ENCODE peak calls at places on chromosomes 11 and 22, in ten cellular contexts. One of them, this sample, is unnamed.

GRCh38 chr11:120482149-120482548 is 29.4 kb upstream of the GRIK4 start:
- DNase-seq in DND-41: no peak
- DNase-seq in heart left ventricle: no peak
- DNase-seq in astrocyte of the spinal cord: no peak
- DNase-seq in cardiac muscle cell: no peak
- DNase-seq in pancreas: no peak
- DNase-seq in foreskin fibroblast: peak
- DNase-seq in astrocyte of the cerebellum: no peak
- DNase-seq in astrocyte: no peak
- DNase-seq in dorsolateral prefrontal cortex: no peak
- DNase-seq in this sample: no peak

GRCh38 chr11:34599406-34599901 is 21.4 kb upstream of the EHF start:
- DNase-seq in DND-41: no peak
- DNase-seq in heart left ventricle: no peak
- DNase-seq in astrocyte of the spinal cord: peak
- DNase-seq in cardiac muscle cell: no peak
- DNase-seq in pancreas: no peak
- DNase-seq in foreskin fibroblast: peak
- DNase-seq in astrocyte of the cerebellum: no peak
- DNase-seq in astrocyte: peak
- DNase-seq in dorsolateral prefrontal cortex: no peak
- DNase-seq in this sample: peak

GRCh38 chr22:43181321-43182076 is 5.4 kb downstream of the TTLL12 start:
- DNase-seq in DND-41: no peak
- DNase-seq in heart left ventricle: no peak
- DNase-seq in astrocyte of the spinal cord: no peak
- DNase-seq in cardiac muscle cell: no peak
- DNase-seq in pancreas: no peak
- DNase-seq in foreskin fibroblast: no peak
- DNase-seq in astrocyte of the cerebellum: no peak
- DNase-seq in astrocyte: no peak
- DNase-seq in dorsolateral prefrontal cortex: no peak
- DNase-seq in this sample: no peak

GRCh38 chr11:105298174-105298573 is 158.6 kb upstream of the CARD18 start:
- DNase-seq in DND-41: no peak
- DNase-seq in heart left ventricle: no peak
- DNase-seq in astrocyte of the spinal cord: no peak
- DNase-seq in cardiac muscle cell: no peak
- DNase-seq in pancreas: no peak
- DNase-seq in foreskin fibroblast: no peak
- DNase-seq in astrocyte of the cerebellum: no peak
- DNase-seq in astrocyte: no peak
- DNase-seq in dorsolateral prefrontal cortex: no peak
- DNase-seq in this sample: no peak

GRCh38 chr22:19723990-19724827 is 870 bp downstream of the GP1BB start:
- DNase-seq in DND-41: no peak
- DNase-seq in heart left ventricle: no peak
- DNase-seq in astrocyte of the spinal cord: no peak
- DNase-seq in cardiac muscle cell: peak
- DNase-seq in pancreas: no peak
- DNase-seq in foreskin fibroblast: no peak
- DNase-seq in astrocyte of the cerebellum: no peak
- DNase-seq in astrocyte: peak
- DNase-seq in dorsolateral prefrontal cortex: no peak
- DNase-seq in this sample: peak

GRCh38 chr22:24066872-24067271 is 55.8 kb downstream of the CABIN1 start:
- DNase-seq in DND-41: no peak
- DNase-seq in heart left ventricle: no peak
- DNase-seq in astrocyte of the spinal cord: no peak
- DNase-seq in cardiac muscle cell: no peak
- DNase-seq in pancreas: no peak
- DNase-seq in foreskin fibroblast: no peak
- DNase-seq in astrocyte of the cerebellum: no peak
- DNase-seq in astrocyte: no peak
- DNase-seq in dorsolateral prefrontal cortex: no peak
- DNase-seq in this sample: no peak

GRCh38 chr11:36010010-36010740 is 66.3 kb downstream of the LDLRAD3 start:
- DNase-seq in DND-41: no peak
- DNase-seq in heart left ventricle: no peak
- DNase-seq in astrocyte of the spinal cord: peak
- DNase-seq in cardiac muscle cell: no peak
- DNase-seq in pancreas: no peak
- DNase-seq in foreskin fibroblast: peak
- DNase-seq in astrocyte of the cerebellum: no peak
- DNase-seq in astrocyte: no peak
- DNase-seq in dorsolateral prefrontal cortex: no peak
- DNase-seq in this sample: no peak

GRCh38 chr22:47151490-47151889 is 389.0 kb downstream of the TBC1D22A start:
- DNase-seq in DND-41: no peak
- DNase-seq in heart left ventricle: no peak
- DNase-seq in astrocyte of the spinal cord: peak
- DNase-seq in cardiac muscle cell: no peak
- DNase-seq in pancreas: no peak
- DNase-seq in foreskin fibroblast: no peak
- DNase-seq in astrocyte of the cerebellum: no peak
- DNase-seq in astrocyte: peak
- DNase-seq in dorsolateral prefrontal cortex: no peak
- DNase-seq in this sample: no peak

GRCh38 chr22:41966607-41967240 is 2.5 kb upstream of the SEPTIN3 start:
- DNase-seq in DND-41: peak
- DNase-seq in heart left ventricle: no peak
- DNase-seq in astrocyte of the spinal cord: peak
- DNase-seq in cardiac muscle cell: peak
- DNase-seq in pancreas: no peak
- DNase-seq in foreskin fibroblast: peak
- DNase-seq in astrocyte of the cerebellum: peak
- DNase-seq in astrocyte: peak
- DNase-seq in dorsolateral prefrontal cortex: peak
- DNase-seq in this sample: peak

GRCh38 chr11:20048246-20048645 is 112.0 kb downstream of the DBX1 start:
- DNase-seq in DND-41: no peak
- DNase-seq in heart left ventricle: no peak
- DNase-seq in astrocyte of the spinal cord: no peak
- DNase-seq in cardiac muscle cell: no peak
- DNase-seq in pancreas: no peak
- DNase-seq in foreskin fibroblast: no peak
- DNase-seq in astrocyte of the cerebellum: no peak
- DNase-seq in astrocyte: peak
- DNase-seq in dorsolateral prefrontal cortex: no peak
- DNase-seq in this sample: no peak

DNA sequence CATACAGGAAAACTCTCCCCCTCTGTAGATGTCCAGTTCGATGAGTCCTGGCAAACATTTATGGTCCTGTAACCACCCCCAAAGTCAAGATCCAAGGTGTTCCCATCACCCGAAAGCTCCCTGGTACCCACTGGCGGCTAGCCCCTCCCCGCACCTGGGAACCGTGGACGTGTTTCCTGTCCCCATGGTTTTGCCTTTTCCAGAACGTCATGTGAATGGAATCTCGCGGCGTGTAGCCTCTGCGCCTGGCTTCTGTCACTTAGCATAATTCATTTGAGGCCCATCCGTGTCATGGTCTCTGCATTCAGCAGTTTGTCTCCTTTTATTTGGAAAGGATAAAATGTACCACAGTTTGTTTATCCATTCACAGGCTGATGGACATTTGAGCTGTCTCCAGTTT is 106.3 kb downstream of the KCNQ1 start:
- DNase-seq in DND-41: no peak
- DNase-seq in heart left ventricle: no peak
- DNase-seq in astrocyte of the spinal cord: no peak
- DNase-seq in cardiac muscle cell: no peak
- DNase-seq in pancreas: peak
- DNase-seq in foreskin fibroblast: no peak
- DNase-seq in astrocyte of the cerebellum: no peak
- DNase-seq in astrocyte: no peak
- DNase-seq in dorsolateral prefrontal cortex: no peak
- DNase-seq in this sample: no peak
- TF ChIP-seq CTCF in DND-41: no peak
- TF ChIP-seq CTCF in heart left ventricle: no peak
- TF ChIP-seq CTCF in astrocyte of the spinal cord: no peak
- TF ChIP-seq CTCF in cardiac muscle cell: no peak
- TF ChIP-seq CTCF in pancreas: no peak
- TF ChIP-seq CTCF in foreskin fibroblast: no peak
- TF ChIP-seq CTCF in astrocyte of the cerebellum: no peak
- TF ChIP-seq CTCF in astrocyte: no peak
- TF ChIP-seq CTCF in dorsolateral prefrontal cortex: no peak
- TF ChIP-seq CTCF in this sample: no peak

GRCh38 chr11:6099577-6099976 is 7.9 kb upstream of the OR56B4 start:
- DNase-seq in DND-41: no peak
- DNase-seq in heart left ventricle: no peak
- DNase-seq in astrocyte of the spinal cord: no peak
- DNase-seq in cardiac muscle cell: no peak
- DNase-seq in pancreas: no peak
- DNase-seq in foreskin fibroblast: no peak
- DNase-seq in astrocyte of the cerebellum: no peak
- DNase-seq in astrocyte: no peak
- DNase-seq in dorsolateral prefrontal cortex: no peak
- DNase-seq in this sample: no peak
- H3K4me3 ChIP-seq in DND-41: no peak
- H3K4me3 ChIP-seq in heart left ventricle: no peak
- H3K4me3 ChIP-seq in astrocyte of the spinal cord: no peak
- H3K4me3 ChIP-seq in cardiac muscle cell: no peak
- H3K4me3 ChIP-seq in pancreas: no peak
- H3K4me3 ChIP-seq in foreskin fibroblast: no peak
- H3K4me3 ChIP-seq in astrocyte of the cerebellum: no peak
- H3K4me3 ChIP-seq in astrocyte: no peak
- H3K4me3 ChIP-seq in dorsolateral prefrontal cortex: no peak
- H3K4me3 ChIP-seq in this sample: no peak

GRCh38 chr22:27692243-27692642 is 109.3 kb downstream of the MN1 start:
- DNase-seq in DND-41: no peak
- DNase-seq in heart left ventricle: no peak
- DNase-seq in astrocyte of the spinal cord: no peak
- DNase-seq in cardiac muscle cell: no peak
- DNase-seq in pancreas: no peak
- DNase-seq in foreskin fibroblast: no peak
- DNase-seq in astrocyte of the cerebellum: no peak
- DNase-seq in astrocyte: no peak
- DNase-seq in dorsolateral prefrontal cortex: no peak
- DNase-seq in this sample: no peak
- TF ChIP-seq CTCF in DND-41: no peak
- TF ChIP-seq CTCF in heart left ventricle: no peak
- TF ChIP-seq CTCF in astrocyte of the spinal cord: no peak
- TF ChIP-seq CTCF in cardiac muscle cell: no peak
- TF ChIP-seq CTCF in pancreas: no peak
- TF ChIP-seq CTCF in foreskin fibroblast: no peak
- TF ChIP-seq CTCF in astrocyte of the cerebellum: peak
- TF ChIP-seq CTCF in astrocyte: no peak
- TF ChIP-seq CTCF in dorsolateral prefrontal cortex: no peak
- TF ChIP-seq CTCF in this sample: no peak

DNA sequence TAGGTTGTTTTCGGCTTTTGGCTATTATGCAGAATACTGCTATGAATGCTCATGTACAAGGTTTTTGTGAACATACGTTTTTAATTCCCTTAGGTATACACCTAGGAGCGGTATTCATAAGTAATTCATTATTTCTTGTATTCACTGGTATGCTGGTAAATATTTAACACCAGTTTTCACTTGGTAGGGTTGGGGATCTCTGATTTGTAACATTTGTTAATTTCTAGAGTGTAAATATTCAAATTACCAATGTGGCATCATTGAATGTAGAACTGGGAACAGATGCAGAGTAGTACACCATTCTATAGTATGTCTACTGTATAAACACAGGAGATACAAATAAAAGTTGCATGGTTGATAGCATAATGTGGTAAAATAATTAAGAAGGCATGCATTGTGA is 16.3 kb downstream of the GVQW3 start:
- DNase-seq in DND-41: no peak
- DNase-seq in heart left ventricle: no peak
- DNase-seq in astrocyte of the spinal cord: no peak
- DNase-seq in cardiac muscle cell: no peak
- DNase-seq in pancreas: no peak
- DNase-seq in foreskin fibroblast: no peak
- DNase-seq in astrocyte of the cerebellum: no peak
- DNase-seq in astrocyte: no peak
- DNase-seq in dorsolateral prefrontal cortex: no peak
- DNase-seq in this sample: no peak
- H3K4me3 ChIP-seq in DND-41: no peak
- H3K4me3 ChIP-seq in heart left ventricle: no peak
- H3K4me3 ChIP-seq in astrocyte of the spinal cord: no peak
- H3K4me3 ChIP-seq in cardiac muscle cell: no peak
- H3K4me3 ChIP-seq in pancreas: no peak
- H3K4me3 ChIP-seq in foreskin fibroblast: no peak
- H3K4me3 ChIP-seq in astrocyte of the cerebellum: no peak
- H3K4me3 ChIP-seq in astrocyte: no peak
- H3K4me3 ChIP-seq in dorsolateral prefrontal cortex: no peak
- H3K4me3 ChIP-seq in this sample: no peak

DNA sequence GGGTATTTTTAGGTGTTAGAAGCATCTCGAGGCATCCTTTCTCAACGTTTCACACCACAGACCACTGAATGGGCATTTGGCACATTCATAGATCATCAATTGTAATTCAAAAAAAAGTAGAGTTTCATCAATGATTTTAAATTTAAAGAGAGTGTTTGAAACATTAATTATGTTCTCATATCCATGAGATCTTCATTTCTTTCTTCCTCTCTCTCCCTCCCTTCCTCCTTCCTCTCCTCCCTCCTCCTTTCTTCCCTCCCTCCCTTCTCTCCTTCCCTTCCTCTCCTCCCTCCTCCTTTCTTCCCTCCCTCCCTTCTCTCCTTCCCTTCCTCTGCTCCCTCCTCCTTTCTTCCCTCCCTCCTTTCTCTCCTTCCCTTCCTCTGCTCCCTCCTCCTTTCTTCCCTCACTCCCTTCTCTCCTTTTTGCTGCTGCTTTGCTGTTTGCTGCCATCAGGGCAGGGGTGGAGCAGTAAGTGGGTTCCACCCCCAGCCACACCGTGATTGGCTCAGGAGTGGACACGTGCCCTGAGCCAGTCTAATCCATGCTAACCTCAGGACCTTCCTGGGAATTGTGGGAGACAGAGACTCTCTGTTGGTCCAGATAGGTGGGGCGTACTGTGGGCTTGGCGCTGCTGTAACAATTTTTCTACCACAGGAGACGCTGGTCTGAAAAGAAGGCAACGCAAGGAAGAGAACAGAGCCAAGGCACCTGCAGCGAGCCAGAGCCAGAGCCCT is 33.8 kb upstream of the APOBEC3A start:
- DNase-seq in DND-41: no peak
- DNase-seq in heart left ventricle: peak
- DNase-seq in astrocyte of the spinal cord: peak
- DNase-seq in cardiac muscle cell: peak
- DNase-seq in pancreas: peak
- DNase-seq in foreskin fibroblast: peak
- DNase-seq in astrocyte of the cerebellum: peak
- DNase-seq in astrocyte: peak
- DNase-seq in dorsolateral prefrontal cortex: peak
- DNase-seq in this sample: no peak
- TF ChIP-seq CTCF in DND-41: no peak
- TF ChIP-seq CTCF in heart left ventricle: no peak
- TF ChIP-seq CTCF in astrocyte of the spinal cord: peak
- TF ChIP-seq CTCF in cardiac muscle cell: peak
- TF ChIP-seq CTCF in pancreas: no peak
- TF ChIP-seq CTCF in foreskin fibroblast: peak
- TF ChIP-seq CTCF in astrocyte of the cerebellum: peak
- TF ChIP-seq CTCF in astrocyte: peak
- TF ChIP-seq CTCF in dorsolateral prefrontal cortex: no peak
- TF ChIP-seq CTCF in this sample: no peak